ENCODE peak calls at places on chromosomes 7 and 10, in nine cellular contexts. T is cardiac fibroblast, Z is fibroblast of the conjunctiva, G is right atrium auricular region, O is H9, A is T-helper 17 cell, M is HFF-Myc, K is KG1, H is BE2C. L is an unnamed sample.

GRCh38 chr10:123742751-123743440 is 76.7 kb downstream of the GPR26 start:
- DNase-seq in O (no peak), A (no peak), M (no peak), G (no peak), T (no peak), H (peak), K (no peak), Z (no peak), L (no peak)

GRCh38 chr7:77327067-77327931 is 88.8 kb downstream of the GSAP start:
- DNase-seq in G (peak), M (no peak), T (peak), K (no peak), Z (no peak), A (no peak), O (no peak), H (peak), L (no peak)

GRCh38 chr7:34087892-34088891 is 182.9 kb downstream of the BMPER start:
- DNase-seq in Z (no peak), A (no peak), H (peak), T (peak), M (no peak), G (no peak), K (no peak), O (peak), L (peak)

GRCh38 chr10:103578782-103579382 is 85.4 kb downstream of the NEURL1 start:
- DNase-seq in O (no peak), K (no peak), M (no peak), H (no peak), A (no peak), G (no peak), Z (no peak), T (no peak), L (no peak)

GRCh38 chr7:1275685-1276424 is 43.2 kb downstream of the UNCX start:
- DNase-seq in H (no peak), K (no peak), G (no peak), Z (no peak), A (no peak), M (no peak), T (no peak), O (no peak), L (no peak)

GRCh38 chr7:22094413-22095304 is 149.0 kb upstream of the CDCA7L start:
- DNase-seq in Z (no peak), G (no peak), M (peak), O (no peak), H (peak), A (no peak), K (no peak), T (peak), L (no peak)

GRCh38 chr7:107180378-107180777 is 11.6 kb downstream of the HBP1 start:
- DNase-seq in O (no peak), K (no peak), T (peak), G (no peak), Z (peak), A (no peak), M (peak), H (peak), L (no peak)

GRCh38 chr7:107396081-107396480 is 73.8 kb upstream of the GPR22 start:
- DNase-seq in K (no peak), O (no peak), G (no peak), Z (no peak), A (no peak), T (no peak), H (no peak), M (no peak), L (no peak)

GRCh38 chr10:88702848-88703597 is 3.0 kb upstream of the LIPK start:
- DNase-seq in Z (no peak), T (peak), A (no peak), H (no peak), M (peak), K (no peak), O (peak), G (no peak), L (no peak)

GRCh38 chr10:47299611-47299988 is 397 bp upstream of the GDF10 start:
- DNase-seq in Z (no peak), A (no peak), O (no peak), K (no peak), G (no peak), H (no peak), T (no peak), M (no peak), L (no peak)

GRCh38 chr10:97708976-97709745 is 4.4 kb upstream of the MARVELD1 start:
- DNase-seq in O (peak), A (no peak), K (no peak), G (peak), T (peak), Z (no peak), M (no peak), H (peak), L (peak)

GRCh38 chr10:69096045-69096444 is 8.1 kb downstream of the SRGN start:
- DNase-seq in Z (no peak), M (no peak), G (no peak), O (no peak), H (no peak), K (no peak), T (no peak), A (no peak), L (no peak)

GRCh38 chr10:86229378-86229777 is 137.2 kb downstream of the GRID1 start:
- DNase-seq in G (no peak), M (no peak), T (no peak), A (no peak), Z (no peak), H (no peak), O (no peak), K (no peak), L (no peak)

GRCh38 chr7:74572301-74573090 is 85.0 kb upstream of the GTF2I start:
- DNase-seq in M (no peak), G (no peak), A (no peak), K (no peak), H (no peak), O (no peak), Z (no peak), T (no peak), L (no peak)

GRCh38 chr7:97801108-97801507 is 69.2 kb downstream of the TAC1 start:
- DNase-seq in M (no peak), Z (no peak), K (no peak), H (no peak), A (no peak), G (no peak), O (no peak), T (no peak), L (no peak)

GRCh38 chr7:70696139-70696782 is 435.7 kb upstream of the GALNT17 start:
- DNase-seq in A (no peak), Z (no peak), G (no peak), K (no peak), T (peak), O (no peak), M (no peak), H (no peak), L (no peak)

GRCh38 chr7:107201795-107202450 is 33.1 kb downstream of the HBP1 start:
- DNase-seq in H (peak), Z (no peak), K (no peak), O (peak), T (peak), G (no peak), M (no peak), A (no peak), L (peak)

GRCh38 chr10:97724341-97724941 is 10.9 kb downstream of the MARVELD1 start:
- DNase-seq in H (no peak), K (no peak), G (no peak), A (no peak), O (no peak), T (peak), Z (no peak), M (no peak), L (no peak)

GRCh38 chr7:97818066-97818663 is 54.0 kb downstream of the ASNS start:
- DNase-seq in A (no peak), Z (no peak), H (no peak), T (no peak), M (no peak), G (no peak), O (no peak), K (no peak), L (no peak)